ENCODE peak calls at places on chromosome 5, in six cellular contexts. One of them, this sample, is unnamed.

GRCh38 chr5:169181785-169182184 is 119.2 kb downstream of the SLIT3 start:
- DNase-seq in left ventricle myocardium superior: no peak
- DNase-seq in DMS79: no peak
- DNase-seq in fibroblast of pulmonary artery: no peak
- DNase-seq in HL-60: no peak
- DNase-seq in cardiac fibroblast: no peak
- DNase-seq in this sample: no peak

GRCh38 chr5:16544607-16545374 is 72.0 kb downstream of the RETREG1 start:
- DNase-seq in left ventricle myocardium superior: no peak
- DNase-seq in DMS79: no peak
- DNase-seq in fibroblast of pulmonary artery: no peak
- DNase-seq in HL-60: no peak
- DNase-seq in cardiac fibroblast: peak; percentile 32
- DNase-seq in this sample: no peak

GRCh38 chr5:90022002-90022710 is 387.4 kb downstream of the CETN3 start:
- DNase-seq in left ventricle myocardium superior: no peak
- DNase-seq in DMS79: no peak
- DNase-seq in fibroblast of pulmonary artery: peak; percentile 62
- DNase-seq in HL-60: no peak
- DNase-seq in cardiac fibroblast: no peak
- DNase-seq in this sample: no peak

GRCh38 chr5:132684496-132684895 is 10.7 kb downstream of the IL4 start:
- DNase-seq in left ventricle myocardium superior: no peak
- DNase-seq in DMS79: no peak
- DNase-seq in fibroblast of pulmonary artery: no peak
- DNase-seq in HL-60: no peak
- DNase-seq in cardiac fibroblast: no peak
- DNase-seq in this sample: no peak

GRCh38 chr5:150599917-150600511 is 40.4 kb upstream of the SYNPO start:
- DNase-seq in left ventricle myocardium superior: peak; percentile 91
- DNase-seq in DMS79: peak; percentile 35
- DNase-seq in fibroblast of pulmonary artery: peak; percentile 92
- DNase-seq in HL-60: no peak
- DNase-seq in cardiac fibroblast: peak; percentile 86
- DNase-seq in this sample: peak; percentile 69

GRCh38 chr5:82274343-82275266 is 3.5 kb downstream of the RPS23 start:
- DNase-seq in left ventricle myocardium superior: no peak
- DNase-seq in DMS79: no peak
- DNase-seq in fibroblast of pulmonary artery: no peak
- DNase-seq in HL-60: no peak
- DNase-seq in cardiac fibroblast: peak; percentile 18
- DNase-seq in this sample: peak; percentile 25

GRCh38 chr5:137565450-137565849 is 66.3 kb upstream of the SPOCK1 start:
- DNase-seq in left ventricle myocardium superior: no peak
- DNase-seq in DMS79: no peak
- DNase-seq in fibroblast of pulmonary artery: peak; percentile 22
- DNase-seq in HL-60: no peak
- DNase-seq in cardiac fibroblast: peak; percentile 43
- DNase-seq in this sample: no peak

GRCh38 chr5:142542906-142543305 is 143.0 kb downstream of the FGF1 start:
- DNase-seq in left ventricle myocardium superior: no peak
- DNase-seq in DMS79: no peak
- DNase-seq in fibroblast of pulmonary artery: peak; percentile 83
- DNase-seq in HL-60: no peak
- DNase-seq in cardiac fibroblast: peak; percentile 53
- DNase-seq in this sample: no peak

GRCh38 chr5:170552486-170553122 is 48.8 kb downstream of the KCNIP1 start:
- DNase-seq in left ventricle myocardium superior: peak; percentile 85
- DNase-seq in DMS79: no peak
- DNase-seq in fibroblast of pulmonary artery: peak; percentile 88
- DNase-seq in HL-60: no peak
- DNase-seq in cardiac fibroblast: peak; percentile 60
- DNase-seq in this sample: peak; percentile 91

GRCh38 chr5:14439087-14439841 is 142.3 kb upstream of the OTULINL start:
- DNase-seq in left ventricle myocardium superior: no peak
- DNase-seq in DMS79: no peak
- DNase-seq in fibroblast of pulmonary artery: peak; percentile 36
- DNase-seq in HL-60: no peak
- DNase-seq in cardiac fibroblast: no peak
- DNase-seq in this sample: no peak

GRCh38 chr5:133883916-133884315 is 84.5 kb downstream of the C5orf15 start:
- DNase-seq in left ventricle myocardium superior: no peak
- DNase-seq in DMS79: no peak
- DNase-seq in fibroblast of pulmonary artery: no peak
- DNase-seq in HL-60: no peak
- DNase-seq in cardiac fibroblast: no peak
- DNase-seq in this sample: no peak

GRCh38 chr5:1835431-1835830 is 34.2 kb downstream of the NDUFS6 start:
- DNase-seq in left ventricle myocardium superior: no peak
- DNase-seq in DMS79: no peak
- DNase-seq in fibroblast of pulmonary artery: no peak
- DNase-seq in HL-60: no peak
- DNase-seq in cardiac fibroblast: no peak
- DNase-seq in this sample: no peak

GRCh38 chr5:176653401-176653800 is 6.1 kb downstream of the TSPAN17 start:
- DNase-seq in left ventricle myocardium superior: no peak
- DNase-seq in DMS79: no peak
- DNase-seq in fibroblast of pulmonary artery: no peak
- DNase-seq in HL-60: no peak
- DNase-seq in cardiac fibroblast: no peak
- DNase-seq in this sample: no peak

GRCh38 chr5:151574597-151574996 is 16.5 kb downstream of the FAT2 start:
- DNase-seq in left ventricle myocardium superior: no peak
- DNase-seq in DMS79: no peak
- DNase-seq in fibroblast of pulmonary artery: no peak
- DNase-seq in HL-60: no peak
- DNase-seq in cardiac fibroblast: no peak
- DNase-seq in this sample: no peak

GRCh38 chr5:175340180-175340579 is 103.8 kb downstream of the DRD1 start:
- DNase-seq in left ventricle myocardium superior: no peak
- DNase-seq in DMS79: no peak
- DNase-seq in fibroblast of pulmonary artery: no peak
- DNase-seq in HL-60: no peak
- DNase-seq in cardiac fibroblast: no peak
- DNase-seq in this sample: no peak

GRCh38 chr5:43603535-43604363 is 769 bp downstream of the NNT start:
- DNase-seq in left ventricle myocardium superior: peak; percentile 89
- DNase-seq in DMS79: peak; percentile 62
- DNase-seq in fibroblast of pulmonary artery: peak; percentile 28
- DNase-seq in HL-60: peak; percentile 57
- DNase-seq in cardiac fibroblast: peak; percentile 38
- DNase-seq in this sample: peak; percentile 86

GRCh38 chr5:2005101-2006041 is 122.6 kb upstream of the IRX4 start:
- DNase-seq in left ventricle myocardium superior: no peak
- DNase-seq in DMS79: no peak
- DNase-seq in fibroblast of pulmonary artery: no peak
- DNase-seq in HL-60: no peak
- DNase-seq in cardiac fibroblast: no peak
- DNase-seq in this sample: no peak

GRCh38 chr5:169162407-169162806 is 138.5 kb downstream of the SLIT3 start:
- DNase-seq in left ventricle myocardium superior: no peak
- DNase-seq in DMS79: no peak
- DNase-seq in fibroblast of pulmonary artery: peak; percentile 41
- DNase-seq in HL-60: no peak
- DNase-seq in cardiac fibroblast: peak; percentile 57
- DNase-seq in this sample: no peak

GRCh38 chr5:16552666-16553343 is 64.0 kb downstream of the RETREG1 start:
- DNase-seq in left ventricle myocardium superior: peak; percentile 87
- DNase-seq in DMS79: no peak
- DNase-seq in fibroblast of pulmonary artery: peak; percentile 68
- DNase-seq in HL-60: peak; percentile 29
- DNase-seq in cardiac fibroblast: peak; percentile 76
- DNase-seq in this sample: peak; percentile 84

GRCh38 chr5:76372320-76373054 is 30.6 kb upstream of the IQGAP2 start:
- DNase-seq in left ventricle myocardium superior: no peak
- DNase-seq in DMS79: no peak
- DNase-seq in fibroblast of pulmonary artery: peak; percentile 78
- DNase-seq in HL-60: peak; percentile 10
- DNase-seq in cardiac fibroblast: peak; percentile 85
- DNase-seq in this sample: no peak

GRCh38 chr5:117246386-117246785 is 671.8 kb upstream of the SEMA6A start:
- DNase-seq in left ventricle myocardium superior: no peak
- DNase-seq in DMS79: no peak
- DNase-seq in fibroblast of pulmonary artery: no peak
- DNase-seq in HL-60: no peak
- DNase-seq in cardiac fibroblast: no peak
- DNase-seq in this sample: no peak

GRCh38 chr5:152560508-152561137 is 155.5 kb upstream of the NMUR2 start:
- DNase-seq in left ventricle myocardium superior: peak; percentile 81
- DNase-seq in DMS79: no peak
- DNase-seq in fibroblast of pulmonary artery: peak; percentile 73
- DNase-seq in HL-60: peak; percentile 3
- DNase-seq in cardiac fibroblast: peak; percentile 72
- DNase-seq in this sample: peak; percentile 84

GRCh38 chr5:16819522-16820167 is 116.4 kb downstream of the MYO10 start:
- DNase-seq in left ventricle myocardium superior: no peak
- DNase-seq in DMS79: no peak
- DNase-seq in fibroblast of pulmonary artery: peak; percentile 66
- DNase-seq in HL-60: no peak
- DNase-seq in cardiac fibroblast: peak; percentile 83
- DNase-seq in this sample: no peak

GRCh38 chr5:173395257-173395932 is 67.2 kb upstream of the STC2 start:
- DNase-seq in left ventricle myocardium superior: no peak
- DNase-seq in DMS79: no peak
- DNase-seq in fibroblast of pulmonary artery: peak; percentile 58
- DNase-seq in HL-60: no peak
- DNase-seq in cardiac fibroblast: peak; percentile 80
- DNase-seq in this sample: no peak

GRCh38 chr5:39209924-39210323 is 9.4 kb downstream of the FYB1 start:
- DNase-seq in left ventricle myocardium superior: peak; percentile 37
- DNase-seq in DMS79: no peak
- DNase-seq in fibroblast of pulmonary artery: no peak
- DNase-seq in HL-60: no peak
- DNase-seq in cardiac fibroblast: no peak
- DNase-seq in this sample: no peak

GRCh38 chr5:16540421-16540820 is 74.8 kb upstream of the ZNF622 start:
- DNase-seq in left ventricle myocardium superior: no peak
- DNase-seq in DMS79: no peak
- DNase-seq in fibroblast of pulmonary artery: peak; percentile 28
- DNase-seq in HL-60: no peak
- DNase-seq in cardiac fibroblast: peak; percentile 88
- DNase-seq in this sample: no peak

GRCh38 chr5:179733764-179734126 is 1.1 kb downstream of the MAML1 start:
- DNase-seq in left ventricle myocardium superior: no peak
- DNase-seq in DMS79: no peak
- DNase-seq in fibroblast of pulmonary artery: no peak
- DNase-seq in HL-60: no peak
- DNase-seq in cardiac fibroblast: peak; percentile 44
- DNase-seq in this sample: no peak

GRCh38 chr5:146797683-146798082 is 80.9 kb downstream of the PPP2R2B start:
- DNase-seq in left ventricle myocardium superior: no peak
- DNase-seq in DMS79: peak; percentile 31
- DNase-seq in fibroblast of pulmonary artery: no peak
- DNase-seq in HL-60: no peak
- DNase-seq in cardiac fibroblast: no peak
- DNase-seq in this sample: no peak

GRCh38 chr5:145629047-145629446 is 206.1 kb downstream of the PRELID2 start:
- DNase-seq in left ventricle myocardium superior: no peak
- DNase-seq in DMS79: no peak
- DNase-seq in fibroblast of pulmonary artery: no peak
- DNase-seq in HL-60: no peak
- DNase-seq in cardiac fibroblast: no peak
- DNase-seq in this sample: no peak

GRCh38 chr5:39167141-39167972 is 52.0 kb downstream of the FYB1 start:
- DNase-seq in left ventricle myocardium superior: no peak
- DNase-seq in DMS79: no peak
- DNase-seq in fibroblast of pulmonary artery: peak; percentile 6
- DNase-seq in HL-60: no peak
- DNase-seq in cardiac fibroblast: no peak
- DNase-seq in this sample: no peak

GRCh38 chr5:24621809-24622208 is 23.0 kb downstream of the CDH10 start:
- DNase-seq in left ventricle myocardium superior: no peak
- DNase-seq in DMS79: no peak
- DNase-seq in fibroblast of pulmonary artery: peak; percentile 33
- DNase-seq in HL-60: no peak
- DNase-seq in cardiac fibroblast: peak; percentile 35
- DNase-seq in this sample: no peak

GRCh38 chr5:178273665-178274541 is 41.3 kb upstream of the PHYKPL start:
- DNase-seq in left ventricle myocardium superior: no peak
- DNase-seq in DMS79: no peak
- DNase-seq in fibroblast of pulmonary artery: no peak
- DNase-seq in HL-60: no peak
- DNase-seq in cardiac fibroblast: no peak
- DNase-seq in this sample: no peak

GRCh38 chr5:160287378-160288051 is 24.8 kb downstream of the CCNJL start:
- DNase-seq in left ventricle myocardium superior: peak; percentile 89
- DNase-seq in DMS79: peak; percentile 32
- DNase-seq in fibroblast of pulmonary artery: peak; percentile 33
- DNase-seq in HL-60: no peak
- DNase-seq in cardiac fibroblast: no peak
- DNase-seq in this sample: peak; percentile 91

GRCh38 chr5:74595143-74595915 is 45.2 kb downstream of the ENC1 start:
- DNase-seq in left ventricle myocardium superior: no peak
- DNase-seq in DMS79: no peak
- DNase-seq in fibroblast of pulmonary artery: peak; percentile 96
- DNase-seq in HL-60: no peak
- DNase-seq in cardiac fibroblast: peak; percentile 89
- DNase-seq in this sample: peak; percentile 58

This sample was measured in testis.